ENCODE peak calls at places on chromosome 14, in seven cellular contexts. Y is endothelial cell of umbilical vein; P is H1; C is lower lobe of right lung; K is CD8-positive, alpha-beta T cell; T is body of pancreas; O is effector memory CD4-positive, alpha-beta T cell. J is an unnamed sample.
A peak's percentile ranks its signal among the peaks of the same experiment; 100 is the strongest.

GRCh38 chr14:29056167-29056566 is 289.6 kb downstream of the FOXG1 start:
- DNase-seq in T (no peak), K (no peak), P (no peak), Y (no peak), C (no peak), O (no peak), J (no peak)

GRCh38 chr14:103552011-103552797 is 10.3 kb downstream of the BAG5 start:
- DNase-seq in C (peak; percentile 68), O (no peak), P (no peak), T (peak; percentile 19), K (no peak), Y (no peak), J (no peak)

GRCh38 chr14:103434868-103435442 is 49.7 kb downstream of the MARK3 start:
- DNase-seq in Y (no peak), C (no peak), O (no peak), T (no peak), P (no peak), K (no peak), J (no peak)

GRCh38 chr14:106605548-106606448 is 1079.4 kb downstream of the TMEM121 start:
- DNase-seq in C (peak; percentile 71), T (peak; percentile 29), O (peak; percentile 50), Y (no peak), K (peak; percentile 85), P (no peak), J (peak; percentile 63)

GRCh38 chr14:21278632-21279031 is 1.3 kb upstream of the RPGRIP1 start:
- DNase-seq in O (no peak), T (no peak), Y (no peak), P (no peak), K (no peak), C (no peak), J (no peak)

GRCh38 chr14:36805116-36805515 is 143.5 kb downstream of the PAX9 start:
- DNase-seq in P (peak; percentile 50), K (no peak), O (no peak), C (no peak), T (no peak), Y (no peak), J (no peak)

GRCh38 chr14:100389497-100390104 is 66.5 kb downstream of the SLC25A47 start:
- DNase-seq in Y (no peak), O (no peak), C (no peak), P (no peak), K (no peak), T (peak; percentile 68), J (no peak)

GRCh38 chr14:21017528-21018245 is 7.2 kb downstream of the NDRG2 start:
- DNase-seq in T (no peak), K (no peak), P (no peak), C (no peak), Y (no peak), O (no peak), J (no peak)

GRCh38 chr14:35927727-35928126 is 101.6 kb downstream of the BRMS1L start:
- DNase-seq in P (no peak), T (no peak), O (no peak), Y (no peak), K (no peak), C (no peak), J (no peak)

GRCh38 chr14:104584557-104584956 is 5.0 kb downstream of the C14orf180 start:
- DNase-seq in O (no peak), C (no peak), P (no peak), Y (no peak), T (no peak), K (no peak), J (no peak)

GRCh38 chr14:88831285-88831684 is 6.8 kb downstream of the TTC8 start:
- DNase-seq in C (no peak), Y (peak; percentile 2), P (no peak), T (no peak), K (no peak), O (no peak), J (no peak)
- H3K4me1 ChIP-seq in C (peaks cover 11% of the 10 kb centered on the region), Y (peaks cover 9% of the 10 kb centered on the region), P (no peaks in the 10 kb centered on the region), T (peaks cover 14% of the 10 kb centered on the region), K (no peaks in the 10 kb centered on the region), O (no peaks in the 10 kb centered on the region), J (no peaks in the 10 kb centered on the region)

DNA sequence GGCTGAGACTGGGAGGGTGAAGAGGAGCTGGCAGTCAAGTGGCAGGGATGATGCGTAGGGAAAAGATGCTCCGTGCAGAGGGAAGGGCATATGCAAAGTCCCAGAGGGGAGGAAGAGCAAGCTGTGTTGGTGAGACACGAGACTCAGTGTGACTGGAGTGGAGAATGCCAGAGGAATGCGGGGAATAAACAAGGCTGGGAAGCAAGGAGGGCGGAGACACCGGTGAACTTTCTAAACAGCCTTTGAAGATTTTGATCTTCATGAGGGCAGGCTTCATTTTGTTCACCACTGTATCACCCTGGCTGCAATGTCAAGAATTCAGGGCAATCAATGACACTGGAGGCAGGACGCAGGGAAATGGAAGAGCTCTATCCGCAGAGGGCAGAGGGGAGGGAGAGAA is 535.8 kb downstream of the FUT8 start:
- DNase-seq in Y (no peak), K (no peak), P (no peak), O (no peak), T (no peak), C (no peak), J (no peak)
- H3K27ac ChIP-seq in Y (no peak overlapping the region), K (no peak overlapping the region), P (no peak overlapping the region), O (no peak overlapping the region), T (no peak overlapping the region), C (no peak overlapping the region), J (no peak overlapping the region)

GRCh38 chr14:73462078-73462715 is 3.9 kb upstream of the NUMB start:
- DNase-seq in K (no peak), P (no peak), O (no peak), C (peak; percentile 69), T (peak; percentile 93), Y (peak; percentile 44), J (no peak)

GRCh38 chr14:73461478-73462077 is 3.2 kb upstream of the NUMB start:
- DNase-seq in Y (peak; percentile 34), C (no peak), K (no peak), P (no peak), O (no peak), T (no peak), J (no peak)

GRCh38 chr14:73463411-73463810 is 5.1 kb upstream of the NUMB start:
- DNase-seq in T (peak; percentile 22), C (peak; percentile 66), P (no peak), K (no peak), Y (peak; percentile 86), O (no peak), J (no peak)

GRCh38 chr14:73460691-73461127 is 2.4 kb upstream of the NUMB start:
- DNase-seq in Y (peak; percentile 92), T (no peak), P (no peak), K (no peak), O (no peak), C (no peak), J (no peak)

GRCh38 chr14:73462815-73463214 is 4.5 kb upstream of the NUMB start:
- DNase-seq in C (no peak), P (peak; percentile 1), K (no peak), T (no peak), O (no peak), Y (peak; percentile 62), J (no peak)
- H3K36me3 ChIP-seq in C (no peaks in the 10 kb centered on the region), P (no peaks in the 10 kb centered on the region), K (no peaks in the 10 kb centered on the region), T (no peaks in the 10 kb centered on the region), O (no peaks in the 10 kb centered on the region), Y (no peaks in the 10 kb centered on the region), J (no peaks in the 10 kb centered on the region)

DNA sequence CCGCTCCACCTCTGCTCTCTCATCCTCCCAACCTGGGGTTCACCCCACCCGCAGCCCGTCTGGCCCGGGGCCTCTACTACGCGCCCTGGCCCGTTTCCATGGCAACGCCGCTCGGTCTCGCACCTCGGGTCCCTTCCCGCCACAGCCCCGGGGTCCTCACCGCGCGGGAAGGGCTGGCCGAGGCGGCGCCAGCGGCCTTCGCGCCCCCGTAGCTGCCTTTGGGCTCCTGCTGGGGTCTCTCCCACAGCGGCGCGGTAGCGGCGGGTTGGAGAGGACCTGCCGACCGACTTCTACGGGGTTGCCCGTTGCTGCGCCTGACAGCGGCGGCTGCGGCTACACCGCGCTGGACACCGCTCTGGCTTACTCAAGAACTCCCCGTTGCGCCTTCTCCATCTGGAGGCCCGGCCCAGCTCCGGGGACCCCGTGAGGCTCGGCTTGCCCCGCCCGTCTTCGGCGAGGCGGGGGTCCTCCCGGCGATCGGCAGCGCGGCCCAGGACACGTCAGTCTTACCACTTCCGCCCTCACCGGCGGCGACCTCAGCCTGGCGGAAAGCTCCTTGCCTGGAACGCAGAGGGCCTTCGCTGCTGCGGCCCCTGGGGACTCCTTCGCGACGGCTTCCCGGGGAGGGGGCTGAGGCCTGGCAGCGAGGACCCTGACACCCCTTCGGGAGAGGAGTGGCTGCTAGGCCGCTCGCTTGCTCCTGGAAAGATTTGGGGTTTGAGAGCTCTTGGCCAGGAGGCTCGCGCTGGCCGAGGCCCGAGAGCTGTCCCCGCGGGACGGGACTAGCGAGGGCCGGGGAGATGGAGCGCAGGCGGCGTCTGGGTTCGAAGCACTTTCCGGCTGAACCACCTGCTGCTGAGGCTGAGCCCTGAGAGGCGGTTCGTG is at the start of gene TM9SF1:
- DNase-seq in C (peak; percentile 94), Y (peak; percentile 93), P (peak; percentile 93), O (peak; percentile 80), K (peak; percentile 93), T (peak; percentile 89), J (peak; percentile 93)
- H3K4me1 ChIP-seq in C (peaks cover 28% of the 10 kb centered on the region), Y (peaks cover 16% of the 10 kb centered on the region), P (no peaks in the 10 kb centered on the region), O (peaks cover 12% of the 10 kb centered on the region), K (peaks cover 31% of the 10 kb centered on the region), T (peaks cover 54% of the 10 kb centered on the region), J (peaks cover 32% of the 10 kb centered on the region)